ENCODE peak calls at places on chromosomes 7 and 10, in five cellular contexts. A is skeletal muscle cell; B is AG04450; T is T-helper 1 cell; W is activated T-cell treated with anti-CD3 and anti-CD28 coated beads, Interleukin-2, amount 50 U/mL, for 1 hour. R is an unnamed sample.

GRCh38 chr10:79127151-79127961 is 58.6 kb downstream of the ZMIZ1 start:
- DNase-seq in A (no peak), B (no peak), T (no peak), W (no peak), R (peak)

GRCh38 chr7:46006723-46007122 is 85.7 kb upstream of the IGFBP3 start:
- DNase-seq in A (no peak), B (no peak), T (no peak), W (no peak), R (no peak)

GRCh38 chr7:157505646-157506045 is 168.8 kb downstream of the DNAJB6 start:
- DNase-seq in A (no peak), B (no peak), T (no peak), W (no peak), R (no peak)

GRCh38 chr10:78035025-78035424 is 1.4 kb downstream of the RPS24 start:
- DNase-seq in A (no peak), B (no peak), T (no peak), W (no peak), R (no peak)

GRCh38 chr10:31820794-31821369 is 107.7 kb downstream of the ARHGAP12 start:
- DNase-seq in A (no peak), B (no peak), T (no peak), W (no peak), R (no peak)

GRCh38 chr10:119817991-119818888 is 54.4 kb downstream of the MCMBP start:
- DNase-seq in A (peak), B (peak), T (no peak), W (peak), R (peak)

GRCh38 chr10:129706081-129706480 is 239.0 kb downstream of the MGMT start:
- DNase-seq in A (no peak), B (no peak), T (no peak), W (no peak), R (no peak)

GRCh38 chr10:28331821-28332220 is 29.0 kb upstream of the MPP7 start:
- DNase-seq in A (peak), B (peak), T (no peak), W (no peak), R (peak)

GRCh38 chr7:19991936-19992335 is 218.5 kb upstream of the TMEM196 start:
- DNase-seq in A (no peak), B (no peak), T (no peak), W (no peak), R (no peak)

GRCh38 chr7:31077484-31078362 is 25.6 kb downstream of the ADCYAP1R1 start:
- DNase-seq in A (no peak), B (no peak), T (no peak), W (no peak), R (no peak)

GRCh38 chr7:1919539-1920265 is 249.6 kb downstream of the ELFN1 start:
- DNase-seq in A (no peak), B (no peak), T (no peak), W (no peak), R (no peak)

GRCh38 chr7:135193615-135194081 is 17.7 kb downstream of the WDR91 start:
- DNase-seq in A (peak), B (peak), T (no peak), W (no peak), R (no peak)

GRCh38 chr10:123847686-123848432 is 43.7 kb downstream of the CPXM2 start:
- DNase-seq in A (no peak), B (no peak), T (no peak), W (no peak), R (no peak)

GRCh38 chr10:31953080-31953479 is 24.4 kb upstream of the ARHGAP12 start:
- DNase-seq in A (no peak), B (no peak), T (no peak), W (no peak), R (no peak)

GRCh38 chr7:5528071-5528814 is 104.6 kb upstream of the TNRC18 start:
- DNase-seq in A (no peak), B (no peak), T (peak), W (peak), R (peak)

GRCh38 chr10:42942279-42942932 is 134.5 kb upstream of the RET start:
- DNase-seq in A (no peak), B (no peak), T (no peak), W (no peak), R (no peak)

GRCh38 chr10:29748109-29748650 is 113.4 kb upstream of the SVIL start:
- DNase-seq in A (no peak), B (no peak), T (no peak), W (no peak), R (no peak)

GRCh38 chr10:54065106-54065505 is 735.9 kb downstream of the PCDH15 start:
- DNase-seq in A (no peak), B (no peak), T (no peak), W (no peak), R (no peak)

GRCh38 chr7:57215423-57215822 is 83.2 kb upstream of the ZNF479 start:
- DNase-seq in A (no peak), B (no peak), T (no peak), W (no peak), R (no peak)

GRCh38 chr7:151109094-151110048 is 23.1 kb downstream of the AGAP3 start:
- DNase-seq in A (no peak), B (no peak), T (no peak), W (no peak), R (no peak)

GRCh38 chr10:4174197-4174596 is 389.2 kb upstream of the KLF6 start:
- DNase-seq in A (no peak), B (no peak), T (no peak), W (no peak), R (no peak)

GRCh38 chr10:14153570-14154055 is 177.1 kb downstream of the FRMD4A start:
- DNase-seq in A (no peak), B (no peak), T (no peak), W (no peak), R (peak)

R was measured in dermis microvascular lymphatic vessel endothelial cell.